ENCODE peak calls at places on chromosomes 1 and 21, in five cellular contexts. F is GM06990, T is endothelial cell, X is AG09319, I is colonic mucosa. N is an unnamed sample.
A peak's percentile ranks its signal among the peaks of the same experiment; 100 is the strongest.

GRCh38 chr1:23470282-23471070 is 13.5 kb downstream of the ASAP3 start:
- DNase-seq in T (no peak), X (no peak), F (no peak), I (no peak), N (no peak)

GRCh38 chr1:202329891-202330290 is 11.8 kb downstream of the UBE2T start:
- DNase-seq in F (no peak), X (no peak), I (no peak), T (no peak), N (no peak)

GRCh38 chr1:26287033-26287711 is 7.3 kb downstream of the SH3BGRL3 start:
- DNase-seq in F (peak; percentile 71), T (no peak), I (peak; percentile 53), X (no peak), N (peak; percentile 55)

GRCh38 chr1:173052681-173053196 is 2.0 kb upstream of the TNFSF18 start:
- DNase-seq in F (no peak), X (no peak), T (no peak), I (peak; percentile 29), N (no peak)

GRCh38 chr21:43340491-43341348 is 86.2 kb downstream of the SIK1 start:
- DNase-seq in I (no peak), F (no peak), T (no peak), X (no peak), N (no peak)

GRCh38 chr1:241413974-241414373 is 57.0 kb upstream of the RGS7 start:
- DNase-seq in T (no peak), X (no peak), I (no peak), F (no peak), N (no peak)

GRCh38 chr1:168623003-168623828 is 46.8 kb downstream of the XCL1 start:
- DNase-seq in F (no peak), X (peak; percentile 35), I (no peak), T (no peak), N (no peak)

GRCh38 chr1:69403911-69404310 is 163.8 kb upstream of the LRRC7 start:
- DNase-seq in X (no peak), T (no peak), I (no peak), F (no peak), N (no peak)

GRCh38 chr1:44721521-44722361 is 9.2 kb downstream of the RNU5D-1 start:
- DNase-seq in I (no peak), X (no peak), T (no peak), F (peak; percentile 87), N (peak; percentile 61)

GRCh38 chr1:45304311-45305081 is 22.2 kb upstream of the HPDL start:
- DNase-seq in F (peak; percentile 50), X (no peak), T (no peak), I (peak; percentile 55), N (no peak)

GRCh38 chr1:231318015-231318355 is 19.7 kb downstream of the EXOC8 start:
- DNase-seq in F (no peak), T (no peak), I (no peak), X (no peak), N (no peak)

GRCh38 chr21:40143822-40144525 is 276.7 kb downstream of the PCP4 start:
- DNase-seq in F (no peak), X (no peak), T (peak; percentile 61), I (peak; percentile 43), N (no peak)

GRCh38 chr1:154434346-154435075 is 29.4 kb downstream of the IL6R start:
- DNase-seq in F (no peak), T (no peak), X (no peak), I (peak; percentile 79), N (no peak)

GRCh38 chr1:178941261-178941689 is 70.4 kb upstream of the ANGPTL1 start:
- DNase-seq in T (no peak), X (no peak), F (no peak), I (no peak), N (no peak)

GRCh38 chr1:87765686-87766085 is 437.0 kb downstream of the LMO4 start:
- DNase-seq in X (no peak), T (no peak), I (no peak), F (no peak), N (no peak)

GRCh38 chr1:8003431-8004112 is 22.5 kb downstream of the ERRFI1 start:
- DNase-seq in F (no peak), I (no peak), T (no peak), X (no peak), N (no peak)

GRCh38 chr1:210321131-210321530 is 7.6 kb upstream of the HHAT start:
- DNase-seq in I (no peak), X (no peak), F (no peak), T (no peak), N (no peak)

GRCh38 chr21:39381009-39381408 is 32.1 kb upstream of the HMGN1 start:
- DNase-seq in X (no peak), I (peak; percentile 40), F (no peak), T (no peak), N (no peak)

DNA sequence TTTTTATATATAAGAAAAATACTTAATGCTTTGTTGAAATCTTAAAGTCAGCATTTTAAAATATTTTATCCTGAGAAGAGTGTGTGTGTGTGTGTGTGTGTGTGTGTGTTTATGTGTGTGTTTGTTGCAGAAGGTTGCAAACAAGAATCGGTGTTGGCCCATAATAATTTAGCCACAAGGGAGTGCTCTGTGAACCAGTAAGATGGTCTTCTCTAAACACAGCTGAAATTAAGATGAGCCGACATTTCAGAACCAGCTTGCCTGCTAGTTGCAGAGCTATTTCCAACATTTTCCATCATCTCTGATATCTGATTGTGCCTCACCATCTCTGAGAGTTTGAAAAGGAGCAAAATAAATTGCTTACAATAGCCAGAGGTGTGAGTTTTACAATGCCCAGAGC is 158.8 kb upstream of the SGIP1 start:
- DNase-seq in X (peak; percentile 72), F (no peak), I (no peak), T (no peak), N (no peak)
- TF ChIP-seq CTCF in X (peak; percentile 25), F (peak; percentile 16), I (no peak), T (no peak), N (no peak)

GRCh38 chr1:218345673-218346390 is 696 bp downstream of the TGFB2 start:
- DNase-seq in F (peak; percentile 71), X (no peak), I (peak; percentile 30), T (peak; percentile 66), N (peak; percentile 50)

GRCh38 chr1:218347316-218347712 is 2.2 kb downstream of the TGFB2 start:
- DNase-seq in T (no peak), F (no peak), X (no peak), I (no peak), N (no peak)

GRCh38 chr1:218346391-218347204 is 1.5 kb downstream of the TGFB2 start:
- DNase-seq in I (no peak), F (peak; percentile 37), T (peak; percentile 20), X (no peak), N (peak; percentile 32)

GRCh38 chr1:218347713-218348627 is 2.8 kb downstream of the TGFB2 start:
- DNase-seq in T (no peak), X (no peak), F (no peak), I (no peak), N (no peak)

DNA sequence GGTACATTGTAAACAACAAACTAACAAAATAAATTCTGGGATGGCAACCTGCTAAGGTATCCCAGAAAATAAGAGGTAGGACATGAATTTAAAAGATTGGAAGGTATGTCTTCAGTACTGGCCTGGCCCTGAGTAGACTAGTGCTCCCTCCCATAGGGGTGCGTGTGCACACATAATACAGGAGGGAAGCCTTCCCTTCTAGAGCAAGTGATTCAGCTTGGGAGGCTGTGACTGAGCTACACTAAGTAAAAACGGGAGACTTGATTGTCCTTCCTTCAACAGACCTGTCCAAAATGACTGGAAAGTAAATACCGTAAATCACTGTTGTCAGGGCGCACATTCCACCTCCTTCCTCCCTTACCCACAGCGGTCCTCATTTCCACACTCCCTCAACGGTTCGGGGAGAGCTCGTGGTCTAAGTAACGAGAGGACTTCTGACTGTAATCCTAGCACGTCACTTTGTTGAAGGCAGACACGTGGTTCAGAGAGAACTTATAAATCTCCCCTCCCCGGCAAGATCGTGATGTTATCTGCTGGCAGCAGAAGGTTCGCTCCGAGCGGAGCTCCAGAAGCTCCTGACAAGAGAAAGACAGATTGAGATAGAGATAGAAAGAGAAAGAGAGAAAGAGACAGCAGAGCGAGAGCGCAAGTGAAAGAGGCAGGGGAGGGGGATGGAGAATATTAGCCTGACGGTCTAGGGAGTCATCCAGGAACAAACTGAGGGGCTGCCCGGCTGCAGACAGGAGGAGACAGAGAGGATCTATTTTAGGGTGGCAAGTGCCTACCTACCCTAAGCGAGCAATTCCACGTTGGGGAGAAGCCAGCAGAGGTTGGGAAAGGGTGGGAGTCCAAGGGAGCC is at the start of gene TGFB2:
- DNase-seq in T (peak; percentile 17), X (peak; percentile 73), F (no peak), I (peak; percentile 31), N (no peak)
- TF ChIP-seq CTCF in T (no peak), X (peak; percentile 23), F (no peak), I (no peak), N (no peak)

DNA sequence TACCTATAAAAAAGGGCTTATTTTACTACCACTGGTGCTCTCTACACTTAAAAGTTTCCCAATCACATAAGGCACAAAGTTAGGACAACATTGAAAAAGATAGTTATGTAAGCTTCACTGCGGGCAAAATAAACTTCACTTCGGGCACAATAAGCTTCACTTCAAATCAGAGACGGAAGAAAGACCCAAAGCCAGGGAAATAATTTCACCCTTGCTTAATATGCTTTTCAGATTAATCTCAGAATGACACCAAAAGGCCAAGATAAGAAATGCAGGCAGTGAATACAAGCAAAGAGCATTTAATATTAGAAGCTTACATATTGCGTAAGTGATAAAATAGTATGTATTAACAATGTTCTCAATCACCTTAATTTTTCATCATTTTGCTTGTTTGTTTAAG is 444.2 kb downstream of the SETD4 start:
- DNase-seq in X (peak; percentile 61), I (no peak), T (no peak), F (no peak), N (no peak)
- TF ChIP-seq CTCF in X (peak; percentile 59), I (no peak), T (no peak), F (peak; percentile 14), N (no peak)

GRCh38 chr1:152774875-152775274 is at the start of gene LCE1F:
- DNase-seq in T (no peak), X (no peak), I (no peak), F (no peak), N (no peak)

GRCh38 chr1:152770411-152770810 is 4.5 kb upstream of the LCE1F start:
- DNase-seq in T (no peak), X (no peak), I (no peak), F (no peak), N (no peak)

GRCh38 chr1:152768847-152769533 is 6.0 kb upstream of the LCE1F start:
- DNase-seq in I (no peak), X (peak; percentile 66), T (no peak), F (no peak), N (no peak)
- TF ChIP-seq CTCF in I (no peak), X (peak; percentile 11), T (no peak), F (no peak), N (no peak)

DNA sequence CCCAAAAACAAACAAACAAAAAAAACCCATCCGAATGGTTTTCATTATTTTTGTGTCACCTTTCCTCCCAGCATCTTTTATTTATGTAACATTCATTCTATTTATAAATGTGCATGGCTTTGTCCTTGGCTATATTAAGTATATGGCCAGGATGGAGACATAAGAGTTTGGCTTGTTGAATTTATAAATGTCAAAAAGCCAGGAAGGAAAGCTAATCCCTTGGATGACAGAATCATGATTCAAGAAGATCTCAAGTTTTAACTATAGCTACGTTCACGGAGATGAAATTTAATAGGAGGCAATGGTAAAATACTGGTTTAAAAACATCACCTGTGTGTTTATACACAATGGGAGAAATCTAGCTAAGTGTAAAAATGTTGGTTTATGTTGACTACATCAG is 5.0 kb downstream of the CEP170 start:
- DNase-seq in X (no peak), F (no peak), I (no peak), T (no peak), N (no peak)
- TF ChIP-seq CTCF in X (no peak), F (no peak), I (no peak), T (no peak), N (no peak)

N was measured in activated B cell treated with CpG ODN at 0.5 μM for 24 hours.